ENCODE peak calls at places on chromosomes 12 and 14, in four cellular contexts. F, H, L and Q are unnamed samples.

GRCh38 chr12:27332407-27333310 is at the start of gene BMAL2:
- DNase-seq in H (peak; percentile 56), F (peak; percentile 37), L (peak; percentile 90), Q (no peak)

GRCh38 chr14:92844220-92844619 is 50.1 kb downstream of the GOLGA5 start:
- DNase-seq in L (no peak), F (peak; percentile 27), H (peak; percentile 60), Q (no peak)

GRCh38 chr12:133023566-133023965 is 13.7 kb upstream of the ZNF84 start:
- DNase-seq in L (no peak), F (peak; percentile 35), H (no peak), Q (no peak)

GRCh38 chr14:93007225-93007997 is 84.5 kb downstream of the CHGA start:
- DNase-seq in F (peak; percentile 82), H (no peak), L (peak; percentile 68), Q (peak; percentile 87)

GRCh38 chr14:74018029-74018703 is 922 bp downstream of the ENTPD5 start:
- DNase-seq in H (no peak), L (no peak), F (peak; percentile 68), Q (no peak)

GRCh38 chr14:105107351-105107750 is 42.1 kb upstream of the GPR132 start:
- DNase-seq in H (no peak), F (no peak), L (no peak), Q (no peak)

GRCh38 chr14:104747876-104748275 is 5.1 kb upstream of the SIVA1 start:
- DNase-seq in F (no peak), L (peak; percentile 53), H (no peak), Q (no peak)

GRCh38 chr14:96762650-96763049 is 34.5 kb upstream of the VRK1 start:
- DNase-seq in F (peak; percentile 77), L (no peak), H (peak; percentile 35), Q (no peak)

GRCh38 chr12:24595652-24596235 is 353.2 kb downstream of the BCAT1 start:
- DNase-seq in F (peak; percentile 25), H (no peak), L (no peak), Q (no peak)

GRCh38 chr12:50059440-50060119 is 2.2 kb downstream of the ASIC1 start:
- DNase-seq in L (no peak), F (no peak), H (peak; percentile 91), Q (no peak)

GRCh38 chr12:77943466-77943865 is 112.8 kb downstream of the NAV3 start:
- DNase-seq in L (no peak), H (no peak), F (peak; percentile 94), Q (no peak)

GRCh38 chr14:101581806-101582205 is 20.5 kb downstream of the DIO3 start:
- DNase-seq in H (no peak), F (no peak), L (no peak), Q (no peak)

GRCh38 chr12:95336387-95337067 is 118.9 kb downstream of the VEZT start:
- DNase-seq in L (no peak), F (peak; percentile 89), H (no peak), Q (no peak)

GRCh38 chr12:103379670-103380069 is 116.1 kb downstream of the C12orf42 start:
- DNase-seq in F (no peak), L (no peak), H (no peak), Q (no peak)

GRCh38 chr12:87652026-87652425 is 377.2 kb downstream of the C12orf50 start:
- DNase-seq in F (no peak), H (no peak), L (no peak), Q (no peak)

GRCh38 chr12:68352067-68352466 is 19.9 kb upstream of the MDM1 start:
- DNase-seq in L (no peak), H (no peak), F (no peak), Q (no peak)

GRCh38 chr12:6226701-6227096 is 26.5 kb downstream of the CD9 start:
- DNase-seq in L (peak; percentile 78), H (no peak), F (no peak), Q (no peak)

GRCh38 chr14:69291891-69292586 is 32.1 kb downstream of the GALNT16 start:
- DNase-seq in F (no peak), H (no peak), L (no peak), Q (no peak)

GRCh38 chr14:50062438-50063039 is 53.8 kb downstream of the VCPKMT start:
- DNase-seq in F (peak; percentile 68), L (no peak), H (peak; percentile 91), Q (peak; percentile 77)

GRCh38 chr12:116298578-116298977 is 21.1 kb upstream of the MED13L start:
- DNase-seq in H (no peak), F (no peak), L (no peak), Q (no peak)